ENCODE peak calls at places on chromosomes 11 and 22, in four cellular contexts. Q is mesothelial cell of epicardium, U is endothelial cell, P is fibroblast of mammary gland. S is an unnamed sample.

GRCh38 chr11:43504316-43504950 is 145.7 kb downstream of the TTC17 start:
- DNase-seq in Q (no peak), U (peak), P (peak), S (peak)

GRCh38 chr11:118912742-118913410 is 12.8 kb downstream of the BCL9L start:
- DNase-seq in Q (no peak), U (no peak), P (peak), S (no peak)

GRCh38 chr11:19398772-19399542 is 158.2 kb upstream of the E2F8 start:
- DNase-seq in Q (no peak), U (no peak), P (peak), S (no peak)

GRCh38 chr11:83467841-83468240 is 181.7 kb upstream of the CCDC90B start:
- DNase-seq in Q (no peak), U (no peak), P (no peak), S (no peak)

GRCh38 chr11:69320326-69320725 is 26.4 kb downstream of the MYEOV start:
- DNase-seq in Q (no peak), U (no peak), P (no peak), S (no peak)

GRCh38 chr22:30459206-30460052 is 12.4 kb downstream of the SEC14L3 start:
- DNase-seq in Q (no peak), U (peak), P (peak), S (peak)

GRCh38 chr22:42881982-42882656 is 25.0 kb upstream of the ARFGAP3 start:
- DNase-seq in Q (no peak), U (no peak), P (no peak), S (no peak)

GRCh38 chr11:91981995-91982394 is 242.6 kb upstream of the FAT3 start:
- DNase-seq in Q (no peak), U (no peak), P (peak), S (no peak)

GRCh38 chr22:50525991-50526848 is 822 bp upstream of the SCO2 start:
- DNase-seq in Q (peak), U (peak), P (peak), S (peak)

GRCh38 chr11:66881927-66882452 is 25.1 kb downstream of the LRFN4 start:
- DNase-seq in Q (no peak), U (no peak), P (no peak), S (no peak)

GRCh38 chr11:124867700-124868099 is 2.5 kb downstream of the ROBO3 start:
- DNase-seq in Q (no peak), U (no peak), P (peak), S (no peak)

GRCh38 chr11:6660712-6661111 is 5.1 kb upstream of the DCHS1 start:
- DNase-seq in Q (no peak), U (no peak), P (no peak), S (no peak)

GRCh38 chr11:42093541-42093940 is 634.1 kb upstream of the LRRC4C start:
- DNase-seq in Q (no peak), U (no peak), P (no peak), S (no peak)

GRCh38 chr11:75802913-75803820 is 11.8 kb upstream of the UVRAG start:
- DNase-seq in Q (peak), U (peak), P (peak), S (peak)

GRCh38 chr11:69787906-69788305 is 12.8 kb upstream of the FGF4 start:
- DNase-seq in Q (no peak), U (no peak), P (no peak), S (no peak)

GRCh38 chr11:125165111-125165663 is 636 bp downstream of the PKNOX2 start:
- DNase-seq in Q (no peak), U (peak), P (peak), S (peak)

GRCh38 chr11:126817096-126817495 is 183.5 kb downstream of the KIRREL3 start:
- DNase-seq in Q (no peak), U (no peak), P (peak), S (no peak)

GRCh38 chr11:65590240-65590738 is 5.3 kb downstream of the KCNK7 start:
- DNase-seq in Q (no peak), U (no peak), P (no peak), S (no peak)

GRCh38 chr11:45097721-45098493 is 48.5 kb upstream of the PRDM11 start:
- DNase-seq in Q (peak), U (peak), P (peak), S (peak)

GRCh38 chr11:45098929-45099328 is 47.5 kb upstream of the PRDM11 start:
- DNase-seq in Q (no peak), U (no peak), P (no peak), S (no peak)

GRCh38 chr11:1449516-1450270 is 36.9 kb downstream of the MOB2 start:
- DNase-seq in Q (no peak), U (no peak), P (no peak), S (no peak)

GRCh38 chr11:2691991-2692841 is 7.6 kb downstream of the KCNQ1OT1 start:
- DNase-seq in Q (no peak), U (no peak), P (no peak), S (no peak)

GRCh38 chr11:86294026-86294425 is 8.0 kb upstream of the HIKESHI start:
- DNase-seq in Q (no peak), U (no peak), P (peak), S (no peak)

GRCh38 chr22:33921576-33922181 is 1.4 kb upstream of the LARGE1 start:
- DNase-seq in Q (peak), U (peak), P (peak), S (peak)

GRCh38 chr11:30914143-30914762 is 328.1 kb upstream of the MPPED2 start:
- DNase-seq in Q (peak), U (peak), P (peak), S (peak)

GRCh38 chr11:125268611-125269010 is 104.1 kb downstream of the PKNOX2 start:
- DNase-seq in Q (no peak), U (no peak), P (no peak), S (no peak)

GRCh38 chr11:18173225-18173866 is 709 bp downstream of the MRGPRX4 start:
- DNase-seq in Q (no peak), U (no peak), P (no peak), S (no peak)

GRCh38 chr11:18168372-18168771 is 4.3 kb upstream of the MRGPRX4 start:
- DNase-seq in Q (no peak), U (no peak), P (no peak), S (no peak)

GRCh38 chr11:18172686-18173085 is at the start of gene MRGPRX4:
- DNase-seq in Q (no peak), U (no peak), P (no peak), S (no peak)

DNA sequence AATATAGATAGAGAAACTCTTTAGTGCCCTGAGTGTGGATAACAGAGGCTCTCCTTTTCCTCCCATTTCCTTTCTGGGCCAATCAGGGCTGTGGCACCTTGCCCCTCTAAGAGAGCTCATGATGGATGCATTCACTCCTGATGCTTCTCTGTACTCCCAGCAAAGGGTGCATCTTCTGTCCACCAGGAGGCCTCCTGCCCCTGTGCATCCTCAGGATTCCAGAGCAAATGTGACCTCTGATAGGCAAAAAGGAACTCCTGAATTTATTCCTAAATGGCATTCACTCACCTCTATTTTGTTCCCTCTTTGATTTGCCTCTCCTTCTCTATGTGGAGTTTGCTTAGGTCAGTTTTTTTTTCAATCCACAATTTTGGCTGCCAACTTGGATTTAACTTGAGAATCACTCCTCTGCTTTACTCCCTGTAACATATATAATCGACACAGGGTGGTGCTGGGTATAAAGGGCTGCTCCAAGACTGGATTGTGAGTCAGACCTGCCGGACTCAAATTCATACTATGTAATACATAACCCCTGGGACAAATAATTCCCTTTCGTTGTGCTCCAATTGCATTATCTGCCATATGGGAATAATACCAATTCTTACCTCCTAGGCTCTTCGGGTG is 1.1 kb upstream of the MRGPRX4 start:
- DNase-seq in Q (no peak), U (peak), P (peak), S (no peak)
- TF ChIP-seq CTCF in Q (peak), U (peak), P (peak), S (peak)

GRCh38 chr11:58580311-58580710 is 1.4 kb downstream of the ZFP91 start:
- DNase-seq in Q (no peak), U (no peak), P (no peak), S (no peak)
- TF ChIP-seq CTCF in Q (no peak), U (no peak), P (no peak), S (no peak)

DNA sequence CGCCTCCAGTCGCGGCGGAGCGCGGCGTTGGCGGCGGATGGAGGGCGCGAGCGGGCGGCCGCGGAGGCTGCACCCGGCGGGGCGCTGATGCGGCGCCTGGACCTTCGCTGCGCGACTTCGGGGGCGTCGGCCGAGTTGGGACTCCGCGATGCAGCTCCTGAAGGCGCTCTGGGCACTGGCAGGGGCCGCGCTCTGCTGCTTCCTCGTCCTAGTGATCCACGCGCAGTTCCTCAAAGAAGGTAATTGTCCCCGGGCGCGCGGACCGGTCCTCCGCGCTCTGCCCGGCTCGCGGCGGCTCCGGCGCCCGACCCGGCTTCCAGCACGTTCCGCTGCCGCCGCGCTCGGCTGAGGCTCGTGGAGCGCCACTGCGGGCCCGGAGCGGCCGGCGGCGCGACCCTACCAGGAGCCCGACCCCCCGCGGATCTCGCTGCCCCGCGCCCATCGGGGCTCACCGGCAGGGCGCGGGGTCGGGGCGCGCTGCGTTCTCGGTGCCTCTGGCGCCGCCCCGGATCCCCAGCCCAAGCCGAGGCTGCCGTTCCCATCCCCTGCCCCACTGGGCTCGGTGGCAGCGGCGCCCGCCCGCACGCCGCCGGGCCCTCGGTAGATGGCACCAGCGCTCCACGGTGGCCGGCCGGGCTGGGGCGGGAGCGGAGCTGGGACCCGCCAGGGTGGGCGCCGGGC is 1251.2 kb downstream of the BRD1 start:
- DNase-seq in Q (peak), U (peak), P (no peak), S (peak)
- TF ChIP-seq CTCF in Q (peak), U (no peak), P (no peak), S (peak)

GRCh38 chr11:121292503-121293275 is at the start of gene SC5D:
- DNase-seq in Q (peak), U (peak), P (peak), S (peak)
- TF ChIP-seq CTCF in Q (no peak), U (no peak), P (no peak), S (no peak)

GRCh38 chr11:61959026-61959608 is 8.3 kb downstream of the FTH1 start:
- DNase-seq in Q (no peak), U (no peak), P (no peak), S (no peak)
- TF ChIP-seq CTCF in Q (no peak), U (no peak), P (no peak), S (no peak)

GRCh38 chr11:97092823-97093222 is 703.0 kb downstream of the JRKL start:
- DNase-seq in Q (no peak), U (no peak), P (no peak), S (no peak)
- TF ChIP-seq CTCF in Q (no peak), U (no peak), P (no peak), S (peak)

GRCh38 chr11:3841426-3842304 is 906 bp upstream of the RHOG start:
- DNase-seq in Q (peak), U (peak), P (peak), S (peak)
- TF ChIP-seq CTCF in Q (no peak), U (peak), P (peak), S (peak)

GRCh38 chr11:8213390-8213789 is 44.6 kb upstream of the RIC3 start:
- DNase-seq in Q (no peak), U (no peak), P (peak), S (no peak)

GRCh38 chr11:8206251-8207079 is 37.6 kb upstream of the RIC3 start:
- DNase-seq in Q (no peak), U (peak), P (no peak), S (no peak)

GRCh38 chr11:8205566-8205965 is 36.7 kb upstream of the RIC3 start:
- DNase-seq in Q (no peak), U (no peak), P (no peak), S (no peak)

GRCh38 chr11:8207080-8208000 is 38.5 kb upstream of the RIC3 start:
- DNase-seq in Q (no peak), U (no peak), P (peak), S (no peak)

DNA sequence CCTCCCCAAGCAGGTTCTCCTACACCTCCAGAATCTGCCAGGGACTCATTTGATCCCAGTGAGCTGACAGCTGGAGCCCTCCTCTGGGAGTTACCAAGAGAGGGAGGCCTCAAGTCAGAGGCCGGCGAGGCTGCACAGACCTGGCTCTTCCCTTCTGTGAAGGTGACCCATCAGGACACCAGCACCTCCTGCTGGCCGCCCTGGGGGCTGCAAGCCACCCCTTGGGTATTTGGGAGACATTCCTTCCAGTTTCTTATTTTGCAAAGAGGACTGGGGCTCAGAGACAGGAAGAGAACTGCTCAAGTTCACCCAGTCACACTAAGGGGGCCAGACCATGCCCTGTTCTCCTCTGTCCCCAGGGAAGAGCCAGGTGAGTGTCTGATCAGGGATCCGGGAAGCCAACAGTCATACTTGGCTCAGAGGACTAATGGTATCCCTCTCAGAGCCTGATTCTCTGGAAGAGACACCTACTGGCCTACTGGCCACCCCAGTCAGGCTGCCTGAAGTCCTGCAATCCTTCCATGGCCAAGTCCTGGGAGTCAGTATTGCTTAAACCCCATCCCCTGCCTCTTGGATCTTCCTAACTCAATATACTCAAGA is 40.5 kb upstream of the RIC3 start:
- DNase-seq in Q (no peak), U (no peak), P (no peak), S (no peak)
- TF ChIP-seq CTCF in Q (no peak), U (peak), P (peak), S (peak)